ENCODE peak calls at places on chromosomes 16 and 17, in ten cellular contexts. N, T, Z, I, O, K, M, A, S and U are unnamed samples.

GRCh38 chr16:68083861-68084503 is 1.2 kb upstream of the NFATC3 start:
- DNase-seq in K (no peak), A (no peak), Z (no peak), I (no peak), S (no peak), T (no peak), N (no peak), M (no peak), O (no peak), U (no peak)

GRCh38 chr16:88762258-88762870 is 22.7 kb downstream of the PIEZO1 start:
- DNase-seq in A (no peak), T (no peak), O (no peak), S (no peak), M (no peak), Z (no peak), N (no peak), K (no peak), I (no peak), U (no peak)

GRCh38 chr16:79154081-79154480 is 446.5 kb downstream of the MAF start:
- DNase-seq in A (no peak), T (no peak), I (no peak), K (no peak), O (no peak), Z (peak), N (no peak), S (no peak), M (no peak), U (no peak)

GRCh38 chr17:44828919-44829557 is 1.0 kb downstream of the GJC1 start:
- DNase-seq in M (no peak), S (no peak), I (peak), Z (no peak), O (no peak), A (no peak), T (no peak), K (no peak), N (no peak), U (peak)

GRCh38 chr17:17403899-17404576 is 72.8 kb upstream of the MED9 start:
- DNase-seq in O (peak), K (peak), A (no peak), I (no peak), N (peak), M (peak), Z (no peak), S (no peak), T (no peak), U (peak)

GRCh38 chr16:90032664-90033346 is 13.5 kb upstream of the DBNDD1 start:
- DNase-seq in M (no peak), N (no peak), Z (no peak), T (no peak), I (no peak), A (no peak), S (no peak), O (no peak), K (no peak), U (no peak)

GRCh38 chr17:75941442-75941819 is 589 bp upstream of the FBF1 start:
- DNase-seq in I (no peak), Z (no peak), O (no peak), S (no peak), N (no peak), A (no peak), M (no peak), T (no peak), K (no peak), U (no peak)

GRCh38 chr17:42361781-42362186 is 26.5 kb downstream of the STAT3 start:
- DNase-seq in M (no peak), N (no peak), K (no peak), S (peak), I (no peak), T (no peak), O (no peak), Z (no peak), A (no peak), U (peak)

GRCh38 chr17:49901460-49902331 is 53.8 kb upstream of the TAC4 start:
- DNase-seq in K (no peak), A (no peak), N (no peak), Z (no peak), I (peak), M (peak), O (no peak), T (no peak), S (no peak), U (no peak)

GRCh38 chr17:19706791-19707727 is 9.3 kb downstream of the SLC47A2 start:
- DNase-seq in I (no peak), T (no peak), A (no peak), Z (no peak), O (no peak), N (no peak), S (no peak), K (no peak), M (peak), U (no peak)

GRCh38 chr17:41352597-41353366 is 2.2 kb upstream of the KRT33A start:
- DNase-seq in S (no peak), N (no peak), I (no peak), O (no peak), A (no peak), M (peak), K (no peak), T (no peak), Z (no peak), U (no peak)

GRCh38 chr17:78854508-78854907 is 13.9 kb upstream of the USP36 start:
- DNase-seq in I (no peak), O (no peak), K (no peak), S (no peak), M (no peak), N (no peak), Z (no peak), A (no peak), T (no peak), U (no peak)

GRCh38 chr17:79668344-79669250 is 57.7 kb upstream of the RBFOX3 start:
- DNase-seq in T (no peak), A (no peak), K (no peak), M (no peak), O (no peak), Z (no peak), S (no peak), N (no peak), I (no peak), U (no peak)

GRCh38 chr17:58568050-58568830 is 53.8 kb upstream of the MTMR4 start:
- DNase-seq in N (no peak), I (no peak), M (no peak), K (no peak), S (no peak), Z (no peak), T (no peak), O (no peak), A (no peak), U (no peak)

GRCh38 chr16:25155553-25156460 is 44.3 kb downstream of the LCMT1 start:
- DNase-seq in K (no peak), T (no peak), S (peak), Z (no peak), A (no peak), O (no peak), I (no peak), N (no peak), M (no peak), U (no peak)

GRCh38 chr17:18179221-18179620 is 4.4 kb upstream of the ALKBH5 start:
- DNase-seq in K (no peak), N (no peak), I (no peak), S (no peak), O (no peak), A (no peak), M (no peak), Z (no peak), T (no peak), U (no peak)

GRCh38 chr16:73040136-73040535 is 7.8 kb downstream of the ZFHX3 start:
- DNase-seq in K (no peak), M (peak), S (no peak), N (no peak), T (no peak), A (no peak), I (no peak), O (no peak), Z (no peak), U (no peak)

GRCh38 chr16:85027968-85028637 is 508 bp downstream of the KIAA0513 start:
- DNase-seq in T (peak), I (no peak), N (no peak), S (no peak), Z (no peak), O (no peak), K (peak), A (no peak), M (no peak), U (peak)

GRCh38 chr16:1751946-1752345 is 19.4 kb downstream of the NME3 start:
- DNase-seq in I (no peak), N (no peak), Z (no peak), T (no peak), K (no peak), A (no peak), O (no peak), M (no peak), S (no peak), U (no peak)

GRCh38 chr17:82457071-82457789 is 1.3 kb upstream of the NARF start:
- DNase-seq in N (no peak), K (no peak), T (peak), Z (no peak), S (no peak), O (peak), I (peak), A (no peak), M (no peak), U (no peak)

GRCh38 chr17:56594528-56595418 is 1.3 kb downstream of the NOG start:
- DNase-seq in N (no peak), K (no peak), A (no peak), O (peak), I (peak), M (no peak), S (no peak), Z (no peak), T (no peak), U (peak)

GRCh38 chr17:45708707-45709290 is 75.3 kb upstream of the CRHR1 start:
- DNase-seq in O (no peak), T (no peak), Z (no peak), M (no peak), N (no peak), S (no peak), I (no peak), A (no peak), K (no peak), U (no peak)

GRCh38 chr17:45646288-45646988 is 137.7 kb upstream of the CRHR1 start:
- DNase-seq in Z (no peak), I (no peak), M (no peak), T (no peak), K (no peak), O (no peak), S (no peak), A (no peak), N (no peak), U (no peak)

GRCh38 chr16:30958164-30959083 is 870 bp downstream of the SETD1A start:
- DNase-seq in A (no peak), I (peak), O (peak), S (no peak), M (no peak), N (no peak), K (no peak), Z (peak), T (peak), U (no peak)

GRCh38 chr17:15918261-15918660 is 26.7 kb upstream of the ADORA2B start:
- DNase-seq in M (no peak), N (no peak), A (no peak), T (no peak), I (peak), S (no peak), O (no peak), K (no peak), Z (no peak), U (no peak)